ENCODE peak calls at places on chromosomes 2 and 18, in five cellular contexts. D is colonic mucosa; W is Jurkat, Clone E6-1; Y is H7; T is fibroblast of villous mesenchyme. L is an unnamed sample.

GRCh38 chr2:67400560-67401464 is 3.7 kb downstream of the ETAA1 start:
- DNase-seq in T (peak; percentile 8), W (no peak), Y (no peak), D (no peak), L (peak; percentile 60)

GRCh38 chr2:5459041-5459440 is 233.1 kb upstream of the SOX11 start:
- DNase-seq in D (no peak), T (no peak), Y (no peak), W (no peak), L (no peak)

GRCh38 chr18:76005632-76006031 is 489.4 kb downstream of the ZNF516 start:
- DNase-seq in T (no peak), Y (no peak), D (no peak), W (no peak), L (no peak)

GRCh38 chr18:63298393-63299015 is 21.1 kb downstream of the BCL2 start:
- DNase-seq in D (no peak), Y (no peak), W (no peak), T (no peak), L (no peak)

GRCh38 chr2:196314780-196315179 is 143.4 kb upstream of the STK17B start:
- DNase-seq in D (no peak), W (no peak), T (no peak), Y (no peak), L (peak; percentile 36)

GRCh38 chr2:236715077-236715476 is 145.5 kb downstream of the ACKR3 start:
- DNase-seq in T (no peak), W (no peak), D (no peak), Y (no peak), L (no peak)

GRCh38 chr2:43405829-43406228 is 179.4 kb upstream of the ZFP36L2 start:
- DNase-seq in T (peak; percentile 56), W (no peak), D (no peak), Y (no peak), L (no peak)

GRCh38 chr2:8623958-8624591 is 57.8 kb upstream of the ID2 start:
- DNase-seq in W (no peak), D (no peak), T (no peak), Y (no peak), L (no peak)

GRCh38 chr18:76522104-76522503 is 27.1 kb upstream of the ZNF516 start:
- DNase-seq in D (no peak), Y (peak; percentile 49), T (peak; percentile 32), W (no peak), L (no peak)

GRCh38 chr2:205148756-205149155 is 533.5 kb upstream of the NRP2 start:
- DNase-seq in W (no peak), D (no peak), Y (no peak), T (no peak), L (no peak)

GRCh38 chr2:168295051-168295450 is 47.7 kb upstream of the STK39 start:
- DNase-seq in D (peak; percentile 47), T (no peak), W (no peak), Y (no peak), L (no peak)

GRCh38 chr2:41967426-41968181 is 80.2 kb upstream of the PKDCC start:
- DNase-seq in Y (no peak), D (peak; percentile 80), W (no peak), T (no peak), L (no peak)

GRCh38 chr2:196592331-196592911 is 47.1 kb upstream of the CCDC150 start:
- DNase-seq in Y (no peak), W (no peak), T (peak; percentile 53), D (peak; percentile 20), L (peak; percentile 74)

GRCh38 chr2:119423041-119423440 is 8.6 kb upstream of the TMEM37 start:
- DNase-seq in Y (no peak), W (no peak), D (no peak), T (no peak), L (no peak)

GRCh38 chr2:182240862-182241371 is 185.9 kb downstream of the PDE1A start:
- DNase-seq in W (peak; percentile 17), D (peak; percentile 55), Y (peak; percentile 43), T (peak; percentile 43), L (no peak)

GRCh38 chr2:109217362-109218086 is 88.5 kb downstream of the SH3RF3 start:
- DNase-seq in T (peak; percentile 100), Y (no peak), D (no peak), W (peak; percentile 60), L (peak; percentile 40)

GRCh38 chr2:42054657-42055430 is 7.0 kb downstream of the PKDCC start:
- DNase-seq in D (peak; percentile 90), Y (peak; percentile 88), T (no peak), W (no peak), L (no peak)

GRCh38 chr18:65547046-65547445 is 203.8 kb upstream of the CDH7 start:
- DNase-seq in D (no peak), W (no peak), Y (no peak), T (no peak), L (no peak)

GRCh38 chr2:96617012-96617411 is 21.1 kb downstream of the KANSL3 start:
- DNase-seq in W (no peak), D (no peak), Y (no peak), T (no peak), L (no peak)

GRCh38 chr2:213678437-213679218 is 394.4 kb downstream of the SPAG16 start:
- DNase-seq in T (no peak), Y (no peak), W (no peak), D (no peak), L (no peak)

GRCh38 chr18:21741511-21742322 is 1.1 kb downstream of the MIB1 start:
- DNase-seq in Y (no peak), T (peak; percentile 21), D (peak; percentile 27), W (no peak), L (peak; percentile 50)

GRCh38 chr2:1550658-1551316 is 137.5 kb downstream of the TPO start:
- DNase-seq in W (peak; percentile 46), T (peak; percentile 33), D (peak; percentile 56), Y (peak; percentile 96), L (peak; percentile 66)

GRCh38 chr18:3889121-3889520 is 439.1 kb downstream of the TGIF1 start:
- DNase-seq in T (no peak), W (no peak), Y (no peak), D (no peak), L (no peak)

GRCh38 chr18:3886575-3887322 is 436.8 kb downstream of the TGIF1 start:
- DNase-seq in D (no peak), Y (no peak), T (no peak), W (no peak), L (no peak)

GRCh38 chr18:3891245-3891644 is 441.3 kb downstream of the TGIF1 start:
- DNase-seq in T (no peak), W (no peak), D (no peak), Y (no peak), L (no peak)

GRCh38 chr18:3889803-3890202 is 439.8 kb downstream of the TGIF1 start:
- DNase-seq in T (no peak), W (no peak), Y (no peak), D (no peak), L (no peak)

DNA sequence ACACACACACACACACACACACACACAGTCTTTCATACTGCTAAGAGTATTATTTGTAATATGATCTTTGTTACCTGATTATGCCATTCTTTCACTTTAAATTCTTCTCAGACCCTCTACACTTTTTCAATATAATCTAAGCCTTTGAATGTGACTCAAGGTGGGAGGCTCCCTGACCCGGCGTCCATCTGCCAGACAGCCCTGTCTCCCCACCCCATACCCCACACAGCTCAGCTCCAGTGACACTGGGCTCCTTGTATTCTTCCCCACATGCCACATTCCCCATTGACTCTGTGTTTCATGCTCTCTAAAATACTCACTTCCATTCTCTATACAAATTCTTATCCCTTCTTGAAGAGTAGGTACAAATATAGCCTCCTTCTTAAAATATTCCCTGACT is 442.2 kb downstream of the TGIF1 start:
- DNase-seq in D (no peak), W (no peak), T (no peak), Y (no peak), L (no peak)
- H3K4me3 ChIP-seq in D (no peak overlapping the region), W (no peak overlapping the region), T (no peak overlapping the region), Y (no peak overlapping the region), L (no peak overlapping the region)

DNA sequence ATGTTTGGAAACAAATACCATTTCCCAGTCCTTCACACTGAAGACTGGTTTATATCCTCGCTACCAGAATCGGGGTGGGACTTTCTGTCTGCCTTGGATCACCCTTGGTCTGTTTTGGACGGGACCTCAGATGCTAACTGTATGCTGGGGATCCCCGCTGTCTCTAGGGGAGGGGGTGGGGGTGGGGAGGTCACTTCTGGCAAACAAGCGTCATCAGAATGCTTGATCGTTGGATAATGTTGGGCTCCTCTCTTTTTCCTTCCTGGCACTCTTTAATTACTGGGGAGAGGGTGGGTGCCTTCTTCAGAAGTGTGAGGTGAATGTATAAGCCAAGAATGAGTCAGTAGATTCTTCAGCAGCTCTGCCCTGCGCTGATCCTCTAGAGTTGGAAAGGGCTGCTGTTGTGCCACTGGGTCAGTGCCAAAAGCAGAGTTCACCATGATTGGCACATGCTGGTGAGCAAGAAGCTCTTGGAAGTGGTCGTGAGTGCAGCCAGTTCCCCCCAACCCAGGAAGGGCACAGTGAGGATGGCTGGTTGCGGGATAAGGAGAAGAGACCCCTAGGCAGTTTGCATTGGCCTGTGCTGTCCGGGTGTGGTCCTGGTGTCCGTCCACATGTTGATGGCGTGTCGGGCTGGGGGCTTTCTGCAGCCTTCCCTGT is 32.2 kb downstream of the DGKD start:
- DNase-seq in D (no peak), W (no peak), Y (peak; percentile 23), T (peak; percentile 52), L (peak; percentile 48)
- H3K4me3 ChIP-seq in D (no peak overlapping the region), W (no peak overlapping the region), Y (no peak overlapping the region), T (no peak overlapping the region), L (no peak overlapping the region)

GRCh38 chr2:73070651-73071451 is 661 bp downstream of the SFXN5 start:
- DNase-seq in Y (peak; percentile 100), D (peak; percentile 99), T (peak; percentile 97), W (peak; percentile 83), L (peak; percentile 98)

GRCh38 chr2:73068147-73068546 is 3.4 kb downstream of the SFXN5 start:
- DNase-seq in D (no peak), Y (no peak), W (no peak), T (no peak), L (no peak)

GRCh38 chr2:73069855-73070650 is 1.5 kb downstream of the SFXN5 start:
- DNase-seq in Y (peak; percentile 26), W (no peak), D (no peak), T (peak; percentile 39), L (peak; percentile 78)

GRCh38 chr2:73067043-73067442 is 4.5 kb downstream of the SFXN5 start:
- DNase-seq in Y (no peak), W (no peak), T (no peak), D (no peak), L (no peak)

GRCh38 chr2:73069041-73069854 is 2.3 kb downstream of the SFXN5 start:
- DNase-seq in T (peak; percentile 30), Y (no peak), W (no peak), D (no peak), L (no peak)
- H3K4me3 ChIP-seq in T (peak overlapping the region; percentile 80), Y (peak overlapping the region; percentile 94), W (peak overlapping the region; percentile 75), D (no peak overlapping the region), L (peak overlapping the region; percentile 87)

DNA sequence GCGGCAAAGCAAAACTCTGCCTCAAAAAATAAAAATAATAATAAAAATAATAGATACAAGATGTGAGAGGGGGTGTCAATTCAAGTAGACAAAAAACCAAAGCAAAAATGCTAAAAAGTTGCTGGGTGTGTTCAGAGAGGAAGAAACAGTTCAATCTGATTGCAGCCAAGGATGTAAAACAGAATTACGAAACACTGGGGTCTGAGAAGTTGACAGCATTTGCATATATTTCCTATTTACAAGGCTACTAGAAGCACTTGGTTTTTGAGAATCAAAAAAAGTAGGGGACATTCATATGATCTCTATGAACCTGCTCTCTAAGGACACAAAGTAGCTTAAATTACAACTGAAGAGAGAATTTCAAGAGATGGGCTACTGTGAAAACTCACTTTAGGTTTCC is 7.6 kb downstream of the TRIP12 start:
- DNase-seq in W (no peak), Y (no peak), T (peak; percentile 42), D (no peak), L (peak; percentile 42)
- H3K4me3 ChIP-seq in W (no peak overlapping the region), Y (no peak overlapping the region), T (no peak overlapping the region), D (no peak overlapping the region), L (no peak overlapping the region)

GRCh38 chr2:238439912-238440311 is 13.2 kb downstream of the ASB1 start:
- DNase-seq in T (no peak), W (no peak), Y (no peak), D (no peak), L (peak; percentile 28)
- H3K4me3 ChIP-seq in T (no peak overlapping the region), W (no peak overlapping the region), Y (no peak overlapping the region), D (no peak overlapping the region), L (peak overlapping the region; percentile 67)

L was measured in adipocyte.